ENCODE peak calls at places on chromosomes 11 and 22, in eight cellular contexts. L is tibial nerve, W is stomach, V is endothelial cell of umbilical vein, I is PC-3, P is SJSA1, Q is lower lobe of right lung, D is Peyer's patch. C is an unnamed sample.

GRCh38 chr22:48192071-48192470 is 1429.6 kb downstream of the TBC1D22A start:
- DNase-seq in W (no peak), D (no peak), P (no peak), I (no peak), L (no peak), Q (no peak), V (no peak), C (no peak)

GRCh38 chr11:130397780-130398179 is 30.6 kb downstream of the ADAMTS8 start:
- DNase-seq in L (no peak), W (no peak), I (no peak), Q (no peak), V (no peak), D (no peak), P (no peak), C (no peak)

GRCh38 chr11:134560066-134560465 is 148.0 kb upstream of the B3GAT1 start:
- DNase-seq in W (no peak), D (no peak), V (no peak), P (peak; percentile 5), L (no peak), I (no peak), Q (no peak), C (no peak)

GRCh38 chr11:101030015-101030414 is 99.6 kb downstream of the PGR start:
- DNase-seq in I (no peak), D (no peak), W (no peak), L (no peak), P (no peak), V (no peak), Q (no peak), C (no peak)

GRCh38 chr22:21100149-21101032 is 54.6 kb downstream of the LRRC74B start:
- DNase-seq in D (no peak), L (no peak), Q (no peak), I (no peak), V (no peak), P (no peak), W (no peak), C (no peak)

GRCh38 chr11:57761301-57762234 is at the start of gene CTNND1:
- DNase-seq in D (peak; percentile 48), P (peak; percentile 94), I (peak; percentile 98), W (peak; percentile 89), Q (peak; percentile 83), L (peak; percentile 90), V (peak; percentile 97), C (no peak)

GRCh38 chr22:20062766-20063083 is 17.3 kb upstream of the DGCR8 start:
- DNase-seq in L (no peak), V (no peak), P (no peak), D (no peak), W (no peak), I (peak; percentile 42), Q (no peak), C (no peak)

GRCh38 chr11:3994030-3994640 is 100.5 kb upstream of the RRM1 start:
- DNase-seq in L (no peak), Q (no peak), W (no peak), I (peak; percentile 21), D (no peak), V (peak; percentile 19), P (no peak), C (no peak)

GRCh38 chr11:114551060-114551459 is 8.6 kb downstream of the NXPE1 start:
- DNase-seq in P (no peak), Q (no peak), D (no peak), I (no peak), W (no peak), L (no peak), V (no peak), C (no peak)

GRCh38 chr22:21713428-21714058 is 22.1 kb downstream of the YPEL1 start:
- DNase-seq in P (no peak), V (no peak), I (peak; percentile 59), D (no peak), Q (no peak), W (no peak), L (no peak), C (no peak)

GRCh38 chr22:45090364-45090960 is 73.3 kb upstream of the NUP50 start:
- DNase-seq in W (peak; percentile 36), P (peak; percentile 77), V (no peak), L (no peak), D (no peak), Q (no peak), I (peak; percentile 60), C (no peak)

GRCh38 chr11:76209956-76210885 is 3.9 kb upstream of the WNT11 start:
- DNase-seq in V (peak; percentile 70), P (no peak), L (peak; percentile 63), W (peak; percentile 50), D (no peak), I (peak; percentile 49), Q (peak; percentile 78), C (no peak)

DNA sequence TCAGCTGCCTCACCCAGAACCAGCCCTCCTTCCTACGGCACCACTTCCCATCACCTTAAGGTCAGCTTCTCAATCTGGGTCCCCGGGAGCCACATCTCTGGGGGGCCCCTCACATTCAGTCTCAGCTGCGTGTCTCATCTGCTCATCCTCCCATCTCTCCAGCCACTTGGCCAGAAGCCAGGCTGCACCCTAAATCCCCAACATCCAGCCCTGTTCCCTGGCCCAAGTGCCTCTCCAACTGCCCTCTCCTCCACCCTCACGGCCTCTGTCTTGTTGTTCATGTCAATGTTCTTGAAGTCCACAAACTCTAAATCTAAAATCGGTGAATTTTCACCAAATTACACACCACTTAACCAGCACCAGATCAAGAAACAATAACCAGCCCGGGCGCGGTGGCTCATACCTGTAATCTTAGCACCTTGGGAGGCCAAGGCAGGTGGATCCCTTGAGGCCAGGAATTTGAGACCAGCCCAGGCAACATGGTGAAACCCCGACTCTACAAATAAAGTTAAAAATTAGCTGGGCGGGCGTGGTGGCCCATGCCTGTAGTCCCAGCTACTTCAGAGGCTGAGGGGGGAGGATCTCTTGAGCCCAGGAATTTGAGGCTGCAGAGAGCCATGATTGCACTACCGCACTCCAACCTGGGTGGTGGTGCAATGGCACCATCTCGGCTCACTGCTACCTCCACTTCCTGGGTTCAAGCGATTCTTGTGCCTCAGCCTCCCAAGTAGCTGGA is 33.7 kb downstream of the A4GALT start:
- DNase-seq in I (no peak), D (no peak), L (no peak), P (no peak), V (no peak), Q (no peak), W (no peak), C (no peak)
- H3K27ac ChIP-seq in I (no peak overlapping the region), D (peak overlapping the region; percentile 78), L (peak overlapping the region; percentile 31), P (no peak overlapping the region), V (no peak overlapping the region), Q (peak overlapping the region; percentile 86), W (peak overlapping the region; percentile 91), C (no peak overlapping the region)

GRCh38 chr22:24951942-24952836 is at the start of gene KIAA1671:
- DNase-seq in Q (peak; percentile 87), W (peak; percentile 91), P (peak; percentile 68), D (peak; percentile 41), I (peak; percentile 85), L (peak; percentile 73), V (peak; percentile 87), C (peak; percentile 91)

GRCh38 chr22:24952837-24953293 is 349 bp downstream of the KIAA1671 start:
- DNase-seq in L (peak; percentile 27), Q (peak; percentile 76), P (no peak), D (no peak), W (peak; percentile 61), V (peak; percentile 86), I (peak; percentile 71), C (no peak)

GRCh38 chr22:24954856-24955255 is 2.3 kb downstream of the KIAA1671 start:
- DNase-seq in L (no peak), D (no peak), V (no peak), W (no peak), I (no peak), Q (no peak), P (no peak), C (no peak)

GRCh38 chr22:24954114-24954463 is 1.6 kb downstream of the KIAA1671 start:
- DNase-seq in I (no peak), L (no peak), D (no peak), W (no peak), Q (no peak), V (peak; percentile 22), P (no peak), C (no peak)

GRCh38 chr22:24953294-24954113 is 988 bp downstream of the KIAA1671 start:
- DNase-seq in Q (peak; percentile 65), I (no peak), D (no peak), V (peak; percentile 27), W (peak; percentile 64), L (no peak), P (no peak), C (no peak)
- H3K4me3 ChIP-seq in Q (peak overlapping the region; percentile 79), I (peak overlapping the region; percentile 98), D (peak overlapping the region; percentile 51), V (peak overlapping the region; percentile 56), W (peak overlapping the region; percentile 73), L (peak overlapping the region; percentile 66), P (no peak overlapping the region), C (peak overlapping the region; percentile 70)

DNA sequence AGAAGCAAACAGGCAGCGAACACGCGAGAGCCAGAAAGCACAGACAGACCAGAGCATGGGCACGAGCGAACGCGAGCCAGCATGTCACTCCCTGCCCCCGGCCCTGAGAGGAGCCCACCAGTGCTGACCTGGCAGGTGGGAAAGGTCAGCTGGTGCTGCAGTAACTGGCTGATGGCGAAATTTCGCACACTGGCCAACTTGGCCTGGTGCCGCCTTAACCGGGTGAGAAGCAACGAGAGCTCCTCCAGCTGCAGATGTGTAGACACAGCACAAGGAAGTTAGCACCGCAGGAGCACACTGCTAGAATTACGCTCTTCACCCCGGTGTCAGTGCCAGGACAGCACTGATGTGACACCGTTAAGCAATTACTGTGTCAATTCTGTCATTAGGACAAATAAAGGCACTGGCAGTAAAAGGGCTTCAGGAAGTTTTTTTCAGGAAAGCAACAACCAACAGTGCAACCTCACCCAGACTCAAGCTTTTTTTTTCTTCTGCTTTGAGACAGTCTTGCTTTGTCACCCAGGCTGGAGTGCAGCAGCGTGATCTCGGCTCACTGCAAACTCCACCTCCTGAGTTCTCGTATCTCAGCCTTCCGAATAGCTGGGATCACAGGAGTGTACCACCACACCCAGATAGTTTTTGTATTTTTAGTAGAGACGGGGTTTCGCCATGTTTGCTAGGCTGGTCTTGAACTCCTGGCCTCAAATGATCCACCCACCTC is 76.8 kb downstream of the C11orf58 start:
- DNase-seq in D (no peak), P (no peak), V (no peak), W (peak; percentile 40), I (no peak), Q (peak; percentile 87), L (peak; percentile 67), C (no peak)
- H3K4me1 ChIP-seq in D (no peaks in the 10 kb centered on the region), P (no peaks in the 10 kb centered on the region), V (no peaks in the 10 kb centered on the region), W (peaks cover 2% of the 10 kb centered on the region), I (peaks cover 25% of the 10 kb centered on the region), Q (peaks cover 42% of the 10 kb centered on the region), L (peaks cover 32% of the 10 kb centered on the region), C (no peaks in the 10 kb centered on the region)

GRCh38 chr22:31300896-31301295 is 8.6 kb upstream of the PIK3IP1 start:
- DNase-seq in W (no peak), L (no peak), D (no peak), V (no peak), P (no peak), I (no peak), Q (no peak), C (no peak)

GRCh38 chr22:31291716-31292644 is at the start of gene PIK3IP1:
- DNase-seq in W (peak; percentile 92), I (peak; percentile 73), L (peak; percentile 91), P (peak; percentile 81), V (peak; percentile 92), Q (peak; percentile 90), D (peak; percentile 95), C (peak; percentile 79)

GRCh38 chr22:31295831-31296230 is 3.5 kb upstream of the PIK3IP1 start:
- DNase-seq in P (no peak), W (no peak), Q (no peak), D (no peak), I (no peak), V (peak; percentile 50), L (no peak), C (no peak)

GRCh38 chr22:31295413-31295812 is 3.1 kb upstream of the PIK3IP1 start:
- DNase-seq in L (no peak), V (no peak), Q (no peak), W (no peak), P (no peak), I (no peak), D (no peak), C (no peak)

GRCh38 chr22:31296258-31296657 is 4.0 kb upstream of the PIK3IP1 start:
- DNase-seq in D (no peak), I (no peak), W (no peak), L (no peak), P (no peak), V (peak; percentile 70), Q (no peak), C (no peak)
- H3K27ac ChIP-seq in D (peak overlapping the region; percentile 82), I (no peak overlapping the region), W (peak overlapping the region; percentile 80), L (peak overlapping the region; percentile 68), P (no peak overlapping the region), V (peak overlapping the region; percentile 50), Q (peak overlapping the region; percentile 76), C (peak overlapping the region; percentile 0)

C was measured in CD8-positive, alpha-beta T cell.